ENCODE peak calls at places on chromosomes 5 and 9, in seven cellular contexts. One of them, this sample, is unnamed.

GRCh38 chr5:111627862-111628261 is 115.5 kb upstream of the STARD4 start:
- DNase-seq in HCT116: no peak
- DNase-seq in PC-3: no peak
- DNase-seq in SK-N-SH: no peak
- DNase-seq in GM23248: no peak
- DNase-seq in mesenchymal stem cell: no peak
- DNase-seq in keratinocyte: no peak
- DNase-seq in this sample: no peak

GRCh38 chr5:18433336-18433735 is 799.1 kb downstream of the TAF11L14 start:
- DNase-seq in GM23248: no peak
- DNase-seq in mesenchymal stem cell: no peak
- DNase-seq in SK-N-SH: peak
- DNase-seq in HCT116: no peak
- DNase-seq in keratinocyte: no peak
- DNase-seq in PC-3: no peak
- DNase-seq in this sample: no peak

GRCh38 chr9:104367507-104367906 is 136.6 kb upstream of the OR13F1 start:
- DNase-seq in keratinocyte: no peak
- DNase-seq in PC-3: peak
- DNase-seq in HCT116: no peak
- DNase-seq in GM23248: no peak
- DNase-seq in mesenchymal stem cell: no peak
- DNase-seq in SK-N-SH: no peak
- DNase-seq in this sample: no peak

GRCh38 chr5:89399553-89399952 is 516.6 kb upstream of the MEF2C start:
- DNase-seq in SK-N-SH: no peak
- DNase-seq in HCT116: no peak
- DNase-seq in keratinocyte: no peak
- DNase-seq in GM23248: peak
- DNase-seq in mesenchymal stem cell: no peak
- DNase-seq in PC-3: peak
- DNase-seq in this sample: no peak

GRCh38 chr9:121900163-121900562 is 192.9 kb downstream of the TTLL11 start:
- DNase-seq in GM23248: no peak
- DNase-seq in HCT116: no peak
- DNase-seq in SK-N-SH: no peak
- DNase-seq in PC-3: no peak
- DNase-seq in mesenchymal stem cell: no peak
- DNase-seq in keratinocyte: no peak
- DNase-seq in this sample: no peak

GRCh38 chr9:4117835-4118610 is 181.8 kb downstream of the GLIS3 start:
- DNase-seq in PC-3: no peak
- DNase-seq in GM23248: no peak
- DNase-seq in keratinocyte: no peak
- DNase-seq in SK-N-SH: peak
- DNase-seq in HCT116: no peak
- DNase-seq in mesenchymal stem cell: no peak
- DNase-seq in this sample: no peak

GRCh38 chr5:115801984-115802383 is 14.5 kb downstream of the CDO1 start:
- DNase-seq in GM23248: no peak
- DNase-seq in keratinocyte: no peak
- DNase-seq in SK-N-SH: no peak
- DNase-seq in PC-3: no peak
- DNase-seq in HCT116: no peak
- DNase-seq in mesenchymal stem cell: no peak
- DNase-seq in this sample: no peak

GRCh38 chr9:93874242-93874641 is 80.9 kb downstream of the BARX1 start:
- DNase-seq in mesenchymal stem cell: no peak
- DNase-seq in PC-3: no peak
- DNase-seq in GM23248: no peak
- DNase-seq in keratinocyte: no peak
- DNase-seq in HCT116: no peak
- DNase-seq in SK-N-SH: no peak
- DNase-seq in this sample: no peak

GRCh38 chr5:180093241-180093640 is 21.7 kb upstream of the RNF130 start:
- DNase-seq in GM23248: no peak
- DNase-seq in keratinocyte: no peak
- DNase-seq in SK-N-SH: no peak
- DNase-seq in mesenchymal stem cell: no peak
- DNase-seq in HCT116: no peak
- DNase-seq in PC-3: no peak
- DNase-seq in this sample: no peak

GRCh38 chr9:26723486-26723885 is 169.1 kb downstream of the CAAP1 start:
- DNase-seq in PC-3: peak
- DNase-seq in mesenchymal stem cell: no peak
- DNase-seq in SK-N-SH: no peak
- DNase-seq in keratinocyte: no peak
- DNase-seq in GM23248: peak
- DNase-seq in HCT116: peak
- DNase-seq in this sample: no peak

GRCh38 chr5:81425569-81425968 is 31.6 kb upstream of the ACOT12 start:
- DNase-seq in mesenchymal stem cell: peak
- DNase-seq in PC-3: peak
- DNase-seq in HCT116: peak
- DNase-seq in SK-N-SH: peak
- DNase-seq in keratinocyte: no peak
- DNase-seq in GM23248: peak
- DNase-seq in this sample: peak

GRCh38 chr5:154042751-154043150 is 4.0 kb downstream of the MFAP3 start:
- DNase-seq in SK-N-SH: no peak
- DNase-seq in HCT116: no peak
- DNase-seq in mesenchymal stem cell: no peak
- DNase-seq in keratinocyte: no peak
- DNase-seq in PC-3: no peak
- DNase-seq in GM23248: peak
- DNase-seq in this sample: no peak

GRCh38 chr5:94618029-94618492 is 343 bp downstream of the KIAA0825 start:
- DNase-seq in keratinocyte: no peak
- DNase-seq in HCT116: peak
- DNase-seq in GM23248: peak
- DNase-seq in SK-N-SH: peak
- DNase-seq in mesenchymal stem cell: peak
- DNase-seq in PC-3: peak
- DNase-seq in this sample: peak

GRCh38 chr9:33024126-33024965 is 727 bp upstream of the DNAJA1 start:
- DNase-seq in mesenchymal stem cell: no peak
- DNase-seq in SK-N-SH: peak
- DNase-seq in PC-3: peak
- DNase-seq in GM23248: peak
- DNase-seq in keratinocyte: no peak
- DNase-seq in HCT116: peak
- DNase-seq in this sample: no peak

GRCh38 chr9:114168281-114169028 is 13.1 kb downstream of the COL27A1 start:
- DNase-seq in mesenchymal stem cell: no peak
- DNase-seq in HCT116: no peak
- DNase-seq in PC-3: no peak
- DNase-seq in keratinocyte: no peak
- DNase-seq in GM23248: no peak
- DNase-seq in SK-N-SH: no peak
- DNase-seq in this sample: no peak

GRCh38 chr5:6492934-6493333 is 44.3 kb downstream of the UBE2QL1 start:
- DNase-seq in keratinocyte: no peak
- DNase-seq in HCT116: no peak
- DNase-seq in SK-N-SH: no peak
- DNase-seq in mesenchymal stem cell: no peak
- DNase-seq in GM23248: no peak
- DNase-seq in PC-3: peak
- DNase-seq in this sample: peak

GRCh38 chr5:176514244-176514918 is 22.8 kb downstream of the RNF44 start:
- DNase-seq in PC-3: no peak
- DNase-seq in SK-N-SH: no peak
- DNase-seq in HCT116: no peak
- DNase-seq in mesenchymal stem cell: no peak
- DNase-seq in GM23248: no peak
- DNase-seq in keratinocyte: no peak
- DNase-seq in this sample: no peak

GRCh38 chr5:10377081-10377480 is 23.6 kb downstream of the MARCHF6 start:
- DNase-seq in HCT116: no peak
- DNase-seq in SK-N-SH: no peak
- DNase-seq in keratinocyte: no peak
- DNase-seq in PC-3: no peak
- DNase-seq in mesenchymal stem cell: no peak
- DNase-seq in GM23248: no peak
- DNase-seq in this sample: no peak

GRCh38 chr5:1052641-1053390 is 44.2 kb downstream of the NKD2 start:
- DNase-seq in GM23248: no peak
- DNase-seq in PC-3: no peak
- DNase-seq in SK-N-SH: peak
- DNase-seq in HCT116: no peak
- DNase-seq in keratinocyte: peak
- DNase-seq in mesenchymal stem cell: no peak
- DNase-seq in this sample: no peak

GRCh38 chr9:86978986-86979385 is 31.7 kb upstream of the GAS1 start:
- DNase-seq in GM23248: no peak
- DNase-seq in keratinocyte: no peak
- DNase-seq in mesenchymal stem cell: no peak
- DNase-seq in PC-3: no peak
- DNase-seq in SK-N-SH: no peak
- DNase-seq in HCT116: no peak
- DNase-seq in this sample: no peak

GRCh38 chr5:180815241-180816031 is 12.8 kb upstream of the MGAT1 start:
- DNase-seq in HCT116: no peak
- DNase-seq in mesenchymal stem cell: no peak
- DNase-seq in SK-N-SH: no peak
- DNase-seq in GM23248: no peak
- DNase-seq in PC-3: no peak
- DNase-seq in keratinocyte: no peak
- DNase-seq in this sample: no peak

GRCh38 chr5:82365744-82366228 is 87.6 kb upstream of the RPS23 start:
- DNase-seq in HCT116: peak
- DNase-seq in keratinocyte: peak
- DNase-seq in GM23248: peak
- DNase-seq in mesenchymal stem cell: peak
- DNase-seq in SK-N-SH: no peak
- DNase-seq in PC-3: peak
- DNase-seq in this sample: peak

DNA sequence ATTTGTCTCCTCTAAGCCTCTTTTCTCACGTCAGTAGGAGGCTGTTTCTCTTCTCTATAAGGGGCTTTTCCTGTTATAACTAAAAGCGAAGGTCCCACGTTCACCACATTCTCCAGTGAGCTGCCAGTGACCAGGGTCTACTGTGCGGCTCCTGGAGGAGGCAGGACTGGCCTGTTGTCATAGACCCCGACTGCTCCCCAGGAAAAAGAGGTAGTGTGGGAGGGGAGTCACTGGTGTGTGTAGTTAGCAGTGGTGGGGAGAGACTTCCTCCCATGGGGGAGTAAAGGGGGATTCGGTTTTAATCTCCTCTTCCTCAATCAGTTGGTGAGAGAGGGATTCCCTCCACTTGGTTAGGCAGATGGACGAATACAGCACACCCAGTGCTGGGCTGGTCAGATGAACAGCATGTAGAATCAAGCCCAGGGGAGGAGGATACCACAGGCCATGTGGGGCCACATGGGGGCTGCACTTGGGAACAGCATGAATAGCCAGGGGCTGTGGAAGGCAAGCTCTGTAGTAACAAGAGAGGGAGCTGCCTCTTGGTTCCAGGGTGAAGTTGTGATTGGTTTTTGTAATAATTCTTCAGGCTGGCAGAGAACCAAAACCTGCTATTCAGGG is 207.5 kb upstream of the S1PR3 start:
- DNase-seq in keratinocyte: no peak
- DNase-seq in SK-N-SH: no peak
- DNase-seq in HCT116: no peak
- DNase-seq in GM23248: no peak
- DNase-seq in PC-3: peak
- DNase-seq in mesenchymal stem cell: no peak
- DNase-seq in this sample: no peak
- H3K4me2 ChIP-seq in keratinocyte: no peak
- H3K4me2 ChIP-seq in SK-N-SH: no peak
- H3K4me2 ChIP-seq in HCT116: no peak
- H3K4me2 ChIP-seq in GM23248: no peak
- H3K4me2 ChIP-seq in PC-3: no peak
- H3K4me2 ChIP-seq in mesenchymal stem cell: no peak
- H3K4me2 ChIP-seq in this sample: no peak

GRCh38 chr9:111937781-111938426 is 41.3 kb downstream of the UGCG start:
- DNase-seq in PC-3: no peak
- DNase-seq in mesenchymal stem cell: peak
- DNase-seq in SK-N-SH: no peak
- DNase-seq in HCT116: no peak
- DNase-seq in GM23248: peak
- DNase-seq in keratinocyte: no peak
- DNase-seq in this sample: no peak
- H3K4me2 ChIP-seq in PC-3: no peak
- H3K4me2 ChIP-seq in mesenchymal stem cell: no peak
- H3K4me2 ChIP-seq in SK-N-SH: no peak
- H3K4me2 ChIP-seq in HCT116: no peak
- H3K4me2 ChIP-seq in GM23248: peak
- H3K4me2 ChIP-seq in keratinocyte: no peak
- H3K4me2 ChIP-seq in this sample: no peak

GRCh38 chr9:17881371-17881770 is 302.5 kb downstream of the SH3GL2 start:
- DNase-seq in HCT116: no peak
- DNase-seq in mesenchymal stem cell: no peak
- DNase-seq in keratinocyte: no peak
- DNase-seq in SK-N-SH: no peak
- DNase-seq in PC-3: no peak
- DNase-seq in GM23248: no peak
- DNase-seq in this sample: no peak
- H3K4me2 ChIP-seq in HCT116: no peak
- H3K4me2 ChIP-seq in mesenchymal stem cell: no peak
- H3K4me2 ChIP-seq in keratinocyte: no peak
- H3K4me2 ChIP-seq in SK-N-SH: no peak
- H3K4me2 ChIP-seq in PC-3: no peak
- H3K4me2 ChIP-seq in GM23248: no peak
- H3K4me2 ChIP-seq in this sample: no peak

GRCh38 chr5:85648495-85648894 is 969.2 kb upstream of the COX7C start:
- DNase-seq in GM23248: no peak
- DNase-seq in mesenchymal stem cell: no peak
- DNase-seq in keratinocyte: no peak
- DNase-seq in HCT116: no peak
- DNase-seq in SK-N-SH: no peak
- DNase-seq in PC-3: no peak
- DNase-seq in this sample: no peak

GRCh38 chr5:85647349-85648127 is 970.2 kb upstream of the COX7C start:
- DNase-seq in HCT116: no peak
- DNase-seq in SK-N-SH: no peak
- DNase-seq in GM23248: no peak
- DNase-seq in keratinocyte: no peak
- DNase-seq in mesenchymal stem cell: no peak
- DNase-seq in PC-3: no peak
- DNase-seq in this sample: peak

GRCh38 chr5:85651744-85652143 is 966.0 kb upstream of the COX7C start:
- DNase-seq in SK-N-SH: no peak
- DNase-seq in HCT116: no peak
- DNase-seq in keratinocyte: no peak
- DNase-seq in PC-3: no peak
- DNase-seq in GM23248: no peak
- DNase-seq in mesenchymal stem cell: peak
- DNase-seq in this sample: no peak

GRCh38 chr5:85646036-85646435 is 971.7 kb upstream of the COX7C start:
- DNase-seq in keratinocyte: no peak
- DNase-seq in PC-3: no peak
- DNase-seq in HCT116: no peak
- DNase-seq in GM23248: no peak
- DNase-seq in mesenchymal stem cell: no peak
- DNase-seq in SK-N-SH: no peak
- DNase-seq in this sample: no peak

DNA sequence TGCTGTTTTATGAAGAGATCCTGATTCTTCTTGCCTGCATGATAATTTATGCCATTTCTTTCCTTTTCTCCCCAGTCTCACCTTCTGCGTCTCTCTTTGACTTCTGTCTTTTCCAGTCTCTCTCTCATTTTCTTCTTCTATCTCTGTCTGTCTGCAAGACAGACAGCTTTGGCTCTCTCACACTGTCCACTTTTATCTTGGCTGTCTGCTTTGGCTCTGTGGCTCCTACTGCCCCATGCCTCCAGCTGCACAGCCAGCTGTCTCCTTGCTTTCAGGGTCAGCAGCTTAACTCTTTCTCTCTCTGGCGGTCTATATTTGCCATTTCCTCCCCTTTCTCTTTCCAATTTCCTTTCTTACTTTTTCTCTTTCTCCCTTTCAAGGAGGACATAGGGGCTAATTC is 971.1 kb upstream of the COX7C start:
- DNase-seq in GM23248: no peak
- DNase-seq in SK-N-SH: no peak
- DNase-seq in PC-3: no peak
- DNase-seq in HCT116: no peak
- DNase-seq in keratinocyte: no peak
- DNase-seq in mesenchymal stem cell: no peak
- DNase-seq in this sample: no peak
- H3K4me2 ChIP-seq in GM23248: no peak
- H3K4me2 ChIP-seq in SK-N-SH: no peak
- H3K4me2 ChIP-seq in PC-3: no peak
- H3K4me2 ChIP-seq in HCT116: no peak
- H3K4me2 ChIP-seq in keratinocyte: no peak
- H3K4me2 ChIP-seq in mesenchymal stem cell: no peak
- H3K4me2 ChIP-seq in this sample: peak

This sample was measured in PC-9.